ENCODE peak calls at places on chromosome 9, in six cellular contexts. One of them, this sample, is unnamed.

GRCh38 chr9:78296208-78296892 is 575 bp upstream of the PSAT1 start:
- DNase-seq in NCI-H2171: peak
- DNase-seq in occipital lobe: peak
- DNase-seq in HCEC 1CT: peak
- DNase-seq in Daoy: peak
- DNase-seq in AG10803: peak
- DNase-seq in this sample: peak

GRCh38 chr9:123419091-123419490 is 63.1 kb downstream of the CRB2 start:
- DNase-seq in occipital lobe: no peak
- DNase-seq in HCEC 1CT: no peak
- DNase-seq in Daoy: no peak
- DNase-seq in AG10803: no peak
- DNase-seq in NCI-H2171: no peak
- DNase-seq in this sample: no peak

GRCh38 chr9:87381050-87381711 is 116.5 kb upstream of the DAPK1 start:
- DNase-seq in NCI-H2171: no peak
- DNase-seq in AG10803: peak
- DNase-seq in occipital lobe: no peak
- DNase-seq in Daoy: no peak
- DNase-seq in HCEC 1CT: peak
- DNase-seq in this sample: peak

GRCh38 chr9:130197386-130197785 is 25.2 kb downstream of the NCS1 start:
- DNase-seq in AG10803: no peak
- DNase-seq in Daoy: no peak
- DNase-seq in HCEC 1CT: no peak
- DNase-seq in NCI-H2171: no peak
- DNase-seq in occipital lobe: no peak
- DNase-seq in this sample: no peak

GRCh38 chr9:124707667-124708066 is 63.4 kb downstream of the NR6A1 start:
- DNase-seq in NCI-H2171: no peak
- DNase-seq in HCEC 1CT: no peak
- DNase-seq in AG10803: no peak
- DNase-seq in occipital lobe: no peak
- DNase-seq in Daoy: no peak
- DNase-seq in this sample: no peak

GRCh38 chr9:87387351-87388055 is 110.2 kb upstream of the DAPK1 start:
- DNase-seq in NCI-H2171: no peak
- DNase-seq in HCEC 1CT: peak
- DNase-seq in occipital lobe: no peak
- DNase-seq in Daoy: peak
- DNase-seq in AG10803: peak
- DNase-seq in this sample: peak

GRCh38 chr9:124479947-124480620 is 27.1 kb downstream of the NR5A1 start:
- DNase-seq in NCI-H2171: no peak
- DNase-seq in HCEC 1CT: no peak
- DNase-seq in Daoy: no peak
- DNase-seq in occipital lobe: no peak
- DNase-seq in AG10803: no peak
- DNase-seq in this sample: no peak

GRCh38 chr9:126326228-126327015 is at the start of gene MVB12B:
- DNase-seq in HCEC 1CT: no peak
- DNase-seq in occipital lobe: no peak
- DNase-seq in NCI-H2171: no peak
- DNase-seq in Daoy: peak
- DNase-seq in AG10803: peak
- DNase-seq in this sample: peak

GRCh38 chr9:34578241-34579096 is 11.1 kb downstream of the CNTFR start:
- DNase-seq in AG10803: peak
- DNase-seq in HCEC 1CT: no peak
- DNase-seq in occipital lobe: no peak
- DNase-seq in NCI-H2171: no peak
- DNase-seq in Daoy: peak
- DNase-seq in this sample: peak

GRCh38 chr9:128389395-128390149 is 18.4 kb downstream of the URM1 start:
- DNase-seq in NCI-H2171: no peak
- DNase-seq in AG10803: no peak
- DNase-seq in occipital lobe: no peak
- DNase-seq in Daoy: no peak
- DNase-seq in HCEC 1CT: no peak
- DNase-seq in this sample: no peak

GRCh38 chr9:127550277-127550676 is 61.8 kb upstream of the STXBP1 start:
- DNase-seq in occipital lobe: no peak
- DNase-seq in HCEC 1CT: no peak
- DNase-seq in NCI-H2171: no peak
- DNase-seq in Daoy: no peak
- DNase-seq in AG10803: no peak
- DNase-seq in this sample: peak

GRCh38 chr9:33320568-33321261 is 30.4 kb downstream of the NFX1 start:
- DNase-seq in Daoy: peak
- DNase-seq in HCEC 1CT: peak
- DNase-seq in occipital lobe: no peak
- DNase-seq in NCI-H2171: no peak
- DNase-seq in AG10803: peak
- DNase-seq in this sample: peak

GRCh38 chr9:73132034-73132776 is 19.5 kb upstream of the ANXA1 start:
- DNase-seq in occipital lobe: peak
- DNase-seq in HCEC 1CT: peak
- DNase-seq in NCI-H2171: no peak
- DNase-seq in Daoy: peak
- DNase-seq in AG10803: peak
- DNase-seq in this sample: peak